ENCODE peak calls at places on chromosomes 2 and 18, in four cellular contexts. One of them, this sample, is unnamed.
A peak's percentile ranks its signal among the peaks of the same experiment; 100 is the strongest.

GRCh38 chr18:74497308-74497640 is 1.1 kb downstream of the CNDP2 start:
- DNase-seq in K562: no peak
- DNase-seq in SK-N-SH: no peak
- DNase-seq in GM12878: no peak
- DNase-seq in this sample: no peak

GRCh38 chr2:225072444-225072843 is 30.2 kb upstream of the DOCK10 start:
- DNase-seq in K562: no peak
- DNase-seq in SK-N-SH: no peak
- DNase-seq in GM12878: no peak
- DNase-seq in this sample: no peak

GRCh38 chr2:129738799-129739198 is 240.7 kb upstream of the RAB6C start:
- DNase-seq in K562: no peak
- DNase-seq in SK-N-SH: no peak
- DNase-seq in GM12878: no peak
- DNase-seq in this sample: no peak

GRCh38 chr2:212173771-212174510 is 364.7 kb downstream of the ERBB4 start:
- DNase-seq in K562: no peak
- DNase-seq in SK-N-SH: no peak
- DNase-seq in GM12878: no peak
- DNase-seq in this sample: no peak

GRCh38 chr2:152165306-152165705 is 10.3 kb downstream of the STAM2 start:
- DNase-seq in K562: no peak
- DNase-seq in SK-N-SH: no peak
- DNase-seq in GM12878: no peak
- DNase-seq in this sample: no peak

GRCh38 chr2:20560891-20561702 is 89.8 kb downstream of the HS1BP3 start:
- DNase-seq in K562: no peak
- DNase-seq in SK-N-SH: no peak
- DNase-seq in GM12878: no peak
- DNase-seq in this sample: no peak

GRCh38 chr2:215262303-215262702 is 49.6 kb upstream of the ATIC start:
- DNase-seq in K562: no peak
- DNase-seq in SK-N-SH: no peak
- DNase-seq in GM12878: no peak
- DNase-seq in this sample: no peak

GRCh38 chr2:138689705-138690104 is 90.5 kb downstream of the NXPH2 start:
- DNase-seq in K562: no peak
- DNase-seq in SK-N-SH: no peak
- DNase-seq in GM12878: no peak
- DNase-seq in this sample: no peak

GRCh38 chr18:35117372-35117771 is 76.2 kb downstream of the MAPRE2 start:
- DNase-seq in K562: no peak
- DNase-seq in SK-N-SH: no peak
- DNase-seq in GM12878: no peak
- DNase-seq in this sample: no peak

GRCh38 chr18:25467226-25468065 is 115.5 kb upstream of the ZNF521 start:
- DNase-seq in K562: no peak
- DNase-seq in SK-N-SH: no peak
- DNase-seq in GM12878: no peak
- DNase-seq in this sample: no peak

GRCh38 chr18:23539911-23540475 is 36.7 kb downstream of the RMC1 start:
- DNase-seq in K562: no peak
- DNase-seq in SK-N-SH: no peak
- DNase-seq in GM12878: no peak
- DNase-seq in this sample: no peak

GRCh38 chr2:20123871-20124594 is 72.6 kb upstream of the LAPTM4A start:
- DNase-seq in K562: no peak
- DNase-seq in SK-N-SH: no peak
- DNase-seq in GM12878: no peak
- DNase-seq in this sample: no peak

GRCh38 chr2:204234879-204235278 is 298.3 kb downstream of the ICOS start:
- DNase-seq in K562: no peak
- DNase-seq in SK-N-SH: no peak
- DNase-seq in GM12878: no peak
- DNase-seq in this sample: no peak

DNA sequence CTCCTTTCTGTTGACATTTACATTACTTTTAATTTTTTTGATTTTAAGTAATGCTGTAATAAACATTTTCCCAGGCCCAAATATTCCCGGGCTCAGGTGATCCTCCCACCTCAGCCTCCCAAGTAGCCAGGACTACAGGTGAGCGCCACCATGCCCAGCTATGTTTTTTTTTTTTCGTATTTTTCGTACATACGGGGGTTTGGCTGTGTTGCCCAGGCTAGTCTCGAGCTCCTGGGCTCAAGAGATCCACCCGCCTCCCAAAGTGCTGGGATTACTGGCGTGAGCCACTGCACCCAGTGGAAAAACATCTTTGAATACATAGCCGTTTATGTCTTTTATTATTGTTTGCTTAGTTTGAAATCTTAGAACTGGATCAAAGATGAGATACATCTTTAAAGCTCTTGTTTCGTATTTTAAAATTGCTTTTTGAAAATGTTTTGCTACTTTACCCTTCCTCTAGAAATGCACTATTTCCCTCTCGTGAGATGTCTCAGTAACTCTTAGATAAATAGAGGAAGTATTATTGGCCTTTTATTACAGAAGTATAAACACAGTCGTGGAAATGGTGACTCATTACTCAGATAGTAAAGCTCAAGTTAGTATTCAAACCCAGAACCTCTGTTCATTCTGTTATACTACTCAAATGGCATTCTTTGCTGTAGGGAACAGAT is 2.4 kb downstream of the SMCHD1 start:
- DNase-seq in K562: no peak
- DNase-seq in SK-N-SH: no peak
- DNase-seq in GM12878: no peak
- DNase-seq in this sample: no peak
- TF ChIP-seq GABPA in K562: no peak
- TF ChIP-seq GABPA in SK-N-SH: no peak
- TF ChIP-seq GABPA in GM12878: no peak
- TF ChIP-seq GABPA in this sample: no peak

GRCh38 chr2:102059151-102059550 is 67.4 kb downstream of the IL1R2 start:
- DNase-seq in K562: no peak
- DNase-seq in SK-N-SH: no peak
- DNase-seq in GM12878: no peak
- DNase-seq in this sample: no peak
- TF ChIP-seq POLR2AphosphoS5 in K562: no peak
- TF ChIP-seq POLR2AphosphoS5 in SK-N-SH: no peak
- TF ChIP-seq POLR2AphosphoS5 in GM12878: no peak
- TF ChIP-seq POLR2AphosphoS5 in this sample: no peak

GRCh38 chr2:220341014-220341413 is 713.6 kb downstream of the SLC4A3 start:
- DNase-seq in K562: no peak
- DNase-seq in SK-N-SH: no peak
- DNase-seq in GM12878: no peak
- DNase-seq in this sample: no peak
- TF ChIP-seq GABPA in K562: no peak
- TF ChIP-seq GABPA in SK-N-SH: no peak
- TF ChIP-seq GABPA in GM12878: no peak
- TF ChIP-seq GABPA in this sample: no peak

GRCh38 chr18:4020026-4020425 is 435.1 kb downstream of the DLGAP1 start:
- DNase-seq in K562: no peak
- DNase-seq in SK-N-SH: no peak
- DNase-seq in GM12878: no peak
- DNase-seq in this sample: no peak

GRCh38 chr18:4016391-4017049 is 438.6 kb downstream of the DLGAP1 start:
- DNase-seq in K562: no peak
- DNase-seq in SK-N-SH: no peak
- DNase-seq in GM12878: no peak
- DNase-seq in this sample: no peak

DNA sequence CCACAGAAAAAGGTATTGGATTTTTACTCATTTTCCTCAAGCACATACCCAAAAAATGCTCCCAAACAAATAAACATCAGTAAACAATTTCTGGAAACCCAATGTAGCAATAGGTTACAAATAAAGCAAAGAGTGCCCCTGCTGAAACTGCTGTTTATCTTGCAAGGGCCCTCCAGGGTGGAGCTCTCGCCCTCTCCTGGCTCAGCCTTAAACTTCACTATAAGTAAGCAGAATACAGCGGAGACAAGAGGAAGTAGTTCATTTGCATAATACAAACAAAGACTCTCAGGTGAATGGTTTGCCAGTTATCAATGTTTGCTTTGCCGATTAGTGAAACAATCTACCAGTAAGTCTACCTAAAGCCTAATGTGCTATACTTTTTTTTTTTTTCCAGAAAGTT is 437.6 kb downstream of the DLGAP1 start:
- DNase-seq in K562: peak; percentile 13
- DNase-seq in SK-N-SH: no peak
- DNase-seq in GM12878: no peak
- DNase-seq in this sample: peak; percentile 8
- TF ChIP-seq POLR2AphosphoS5 in K562: no peak
- TF ChIP-seq POLR2AphosphoS5 in SK-N-SH: no peak
- TF ChIP-seq POLR2AphosphoS5 in GM12878: no peak
- TF ChIP-seq POLR2AphosphoS5 in this sample: no peak

DNA sequence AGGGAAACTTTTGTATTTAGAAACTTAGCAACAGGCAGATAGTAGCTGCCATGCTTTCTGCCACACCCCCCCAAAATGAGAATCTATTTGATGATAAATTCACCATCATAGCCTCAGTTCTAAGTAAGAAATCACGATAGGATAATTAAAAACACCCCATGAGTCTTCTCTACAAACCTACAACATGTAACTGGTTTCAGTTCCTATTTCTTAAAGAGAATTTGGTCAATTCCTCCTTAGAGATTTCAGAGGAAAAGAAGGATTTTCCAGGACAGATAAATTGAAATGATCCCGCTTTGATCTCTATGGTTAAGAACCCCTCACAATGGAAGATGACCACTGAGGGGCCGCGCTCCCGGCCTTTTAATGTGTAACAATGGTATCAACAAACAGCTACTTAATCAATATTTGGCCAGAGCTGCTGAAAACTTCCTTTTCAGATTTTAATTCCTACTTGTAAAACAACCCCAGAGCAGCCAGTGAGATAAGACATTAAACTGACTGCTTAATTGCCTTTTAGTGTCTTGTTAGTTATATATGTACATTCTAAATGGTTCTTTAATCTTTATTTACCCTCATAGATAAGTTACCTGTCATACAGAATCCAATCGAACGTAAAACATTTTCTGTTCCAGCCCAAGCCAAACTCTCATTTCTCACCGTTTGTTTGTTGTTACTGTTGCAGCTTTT is 10.1 kb downstream of the PAX3 start:
- DNase-seq in K562: no peak
- DNase-seq in SK-N-SH: no peak
- DNase-seq in GM12878: no peak
- DNase-seq in this sample: no peak
- TF ChIP-seq GABPA in K562: no peak
- TF ChIP-seq GABPA in SK-N-SH: no peak
- TF ChIP-seq GABPA in GM12878: no peak
- TF ChIP-seq GABPA in this sample: no peak

GRCh38 chr18:43405097-43405496 is 127.8 kb upstream of the SYT4 start:
- DNase-seq in K562: no peak
- DNase-seq in SK-N-SH: no peak
- DNase-seq in GM12878: no peak
- DNase-seq in this sample: no peak
- TF ChIP-seq POLR2AphosphoS5 in K562: no peak
- TF ChIP-seq POLR2AphosphoS5 in SK-N-SH: no peak
- TF ChIP-seq POLR2AphosphoS5 in GM12878: no peak
- TF ChIP-seq POLR2AphosphoS5 in this sample: no peak

DNA sequence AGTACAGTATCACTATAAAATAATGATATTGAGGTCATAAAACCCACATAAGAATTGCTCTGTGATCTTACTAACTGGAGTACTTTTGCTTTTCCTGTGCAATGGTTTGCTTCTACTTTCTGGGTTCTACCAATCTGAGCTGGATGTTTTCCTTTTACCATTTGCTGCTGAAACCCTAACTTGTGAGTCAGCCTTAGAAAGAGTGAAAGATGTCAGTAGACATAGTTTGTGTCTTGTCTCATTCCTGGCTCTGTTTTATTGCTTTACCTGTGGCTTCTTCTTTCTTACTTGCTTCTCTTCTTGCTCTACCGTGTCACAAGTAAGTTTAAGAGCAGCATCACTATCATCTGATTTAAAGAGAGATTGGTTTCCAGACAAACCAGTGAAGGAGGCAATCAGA is 61.0 kb downstream of the MBD2 start:
- DNase-seq in K562: no peak
- DNase-seq in SK-N-SH: no peak
- DNase-seq in GM12878: no peak
- DNase-seq in this sample: no peak
- TF ChIP-seq GABPA in K562: no peak
- TF ChIP-seq GABPA in SK-N-SH: no peak
- TF ChIP-seq GABPA in GM12878: no peak
- TF ChIP-seq GABPA in this sample: no peak

GRCh38 chr2:180523629-180524340 is 456.6 kb upstream of the UBE2E3 start:
- DNase-seq in K562: no peak
- DNase-seq in SK-N-SH: no peak
- DNase-seq in GM12878: no peak
- DNase-seq in this sample: no peak
- TF ChIP-seq POLR2AphosphoS5 in K562: no peak
- TF ChIP-seq POLR2AphosphoS5 in SK-N-SH: no peak
- TF ChIP-seq POLR2AphosphoS5 in GM12878: no peak
- TF ChIP-seq POLR2AphosphoS5 in this sample: no peak

This sample was measured in HL-60.